ENCODE peak calls at places on chromosome 15, in five cellular contexts. X is MCF 10A, Y is Calu3, V is pancreas, W is stomach. A is an unnamed sample.

GRCh38 chr15:100721758-100722550 is 119.6 kb downstream of the ASB7 start:
- DNase-seq in V (peak), Y (peak), W (peak), X (peak), A (peak)

GRCh38 chr15:74528876-74529275 is 12.1 kb upstream of the ARID3B start:
- DNase-seq in V (no peak), X (no peak), Y (no peak), W (no peak), A (no peak)

GRCh38 chr15:85312925-85313324 is 67.5 kb upstream of the AKAP13 start:
- DNase-seq in Y (no peak), V (no peak), W (no peak), X (peak), A (peak)

GRCh38 chr15:78100886-78101285 is 8.5 kb downstream of the SH2D7 start:
- DNase-seq in X (no peak), V (no peak), W (no peak), Y (no peak), A (no peak)

GRCh38 chr15:67902579-67902979 is 62.7 kb upstream of the RNU6-1 start:
- DNase-seq in Y (peak), W (no peak), V (no peak), X (no peak), A (no peak)

GRCh38 chr15:36666228-36666627 is 86.8 kb downstream of the CDIN1 start:
- DNase-seq in Y (no peak), V (no peak), X (no peak), W (no peak), A (no peak)

GRCh38 chr15:45548753-45549520 is 26.4 kb upstream of the SLC30A4 start:
- DNase-seq in W (no peak), V (no peak), Y (no peak), X (no peak), A (peak)

GRCh38 chr15:88179562-88179961 is 77.0 kb downstream of the NTRK3 start:
- DNase-seq in X (no peak), Y (no peak), W (no peak), V (no peak), A (no peak)

GRCh38 chr15:90904746-90905145 is 1.6 kb downstream of the MAN2A2 start:
- DNase-seq in X (no peak), W (no peak), V (no peak), Y (no peak), A (no peak)

GRCh38 chr15:90765966-90766365 is 48.8 kb downstream of the BLM start:
- DNase-seq in W (no peak), V (no peak), Y (no peak), X (no peak), A (no peak)

GRCh38 chr15:67024322-67024997 is 40.9 kb upstream of the SMAD3 start:
- DNase-seq in W (peak), V (peak), Y (peak), X (peak), A (peak)

GRCh38 chr15:35738370-35738769 is 192.4 kb upstream of the DPH6 start:
- DNase-seq in X (peak), V (no peak), W (no peak), Y (peak), A (peak)

GRCh38 chr15:27956285-27956684 is 142.8 kb downstream of the OCA2 start:
- DNase-seq in Y (no peak), V (no peak), W (no peak), X (no peak), A (no peak)

GRCh38 chr15:90680371-90680935 is 36.7 kb upstream of the BLM start:
- DNase-seq in Y (no peak), X (peak), V (no peak), W (no peak), A (peak)

GRCh38 chr15:53625260-53625659 is 134.2 kb downstream of the WDR72 start:
- DNase-seq in W (no peak), Y (no peak), V (no peak), X (no peak), A (no peak)

GRCh38 chr15:27134481-27134880 is 163.5 kb downstream of the GABRG3 start:
- DNase-seq in X (no peak), W (no peak), Y (no peak), V (no peak), A (no peak)

GRCh38 chr15:72113347-72114031 is 4.5 kb downstream of the MYO9A start:
- DNase-seq in W (no peak), V (no peak), X (no peak), Y (no peak), A (no peak)

GRCh38 chr15:72117448-72117697 is 577 bp downstream of the MYO9A start:
- DNase-seq in V (no peak), X (peak), W (peak), Y (peak), A (peak)

GRCh38 chr15:72116680-72117447 is 1.1 kb downstream of the MYO9A start:
- DNase-seq in Y (peak), W (no peak), X (peak), V (peak), A (peak)

GRCh38 chr15:72118400-72118978 is at the start of gene SENP8:
- DNase-seq in W (no peak), Y (no peak), X (no peak), V (no peak), A (no peak)

DNA sequence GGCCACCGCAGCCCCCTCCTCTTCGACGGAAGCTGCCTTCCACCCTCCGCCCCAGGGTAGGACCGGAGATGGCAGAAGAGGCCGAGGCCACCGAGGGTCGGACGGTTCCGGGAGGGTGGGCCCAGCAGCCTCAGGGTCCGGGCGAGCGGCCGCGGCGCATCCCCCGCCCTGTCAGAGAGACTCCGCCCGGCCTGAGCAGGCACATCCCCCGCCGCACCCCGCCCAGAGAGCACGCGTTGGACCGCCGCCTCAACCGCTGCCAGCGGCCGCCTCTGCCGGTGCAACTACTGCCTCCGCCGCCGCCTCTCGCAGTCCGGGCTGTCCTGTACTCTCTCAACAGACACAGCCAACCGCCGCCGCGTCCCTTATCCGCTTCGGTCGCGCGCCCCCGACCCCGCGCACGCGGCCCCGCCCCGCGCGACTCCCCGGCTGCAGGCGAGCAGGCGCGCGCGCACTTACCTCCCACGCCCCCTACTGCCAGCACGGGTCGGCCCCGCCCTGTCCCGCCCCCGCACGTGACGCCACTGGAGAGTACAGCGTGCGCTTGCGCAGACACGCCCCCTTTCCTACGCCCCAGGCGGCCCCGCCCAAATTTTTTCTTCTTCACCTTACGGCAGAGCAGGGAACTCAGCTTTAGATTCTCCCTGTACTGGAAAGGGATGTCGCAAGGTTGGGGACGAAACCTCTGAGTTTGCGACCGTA is at the start of gene MYO9A:
- DNase-seq in W (peak), V (peak), Y (peak), X (peak), A (peak)
- TF ChIP-seq CTCF in W (no peak), V (no peak), Y (no peak), X (no peak), A (no peak)

DNA sequence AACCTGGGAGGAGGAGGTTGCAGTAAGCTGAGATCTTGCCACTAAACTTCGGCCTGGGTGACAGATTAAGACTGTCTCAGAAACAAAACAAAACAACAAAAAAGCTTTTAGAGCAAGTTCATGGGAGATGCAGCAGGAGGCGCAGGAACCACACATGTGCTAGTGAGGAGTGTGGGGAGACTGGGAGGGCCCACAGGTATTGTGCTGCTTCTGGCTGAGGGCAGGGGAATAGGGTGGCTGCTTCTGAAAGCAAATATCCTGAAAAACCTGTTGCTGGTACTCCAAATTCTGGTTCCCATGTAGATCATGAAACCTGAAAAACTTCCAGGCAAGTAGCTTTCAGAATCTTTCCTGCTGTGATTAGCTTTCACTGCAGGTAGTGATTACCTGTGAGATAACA is 22.1 kb downstream of the TYRO3 start:
- DNase-seq in V (no peak), Y (peak), W (no peak), X (no peak), A (no peak)
- TF ChIP-seq CTCF in V (no peak), Y (no peak), W (no peak), X (no peak), A (peak)

GRCh38 chr15:96746621-96747155 is 416.2 kb downstream of the NR2F2 start:
- DNase-seq in X (no peak), Y (no peak), W (no peak), V (no peak), A (no peak)

DNA sequence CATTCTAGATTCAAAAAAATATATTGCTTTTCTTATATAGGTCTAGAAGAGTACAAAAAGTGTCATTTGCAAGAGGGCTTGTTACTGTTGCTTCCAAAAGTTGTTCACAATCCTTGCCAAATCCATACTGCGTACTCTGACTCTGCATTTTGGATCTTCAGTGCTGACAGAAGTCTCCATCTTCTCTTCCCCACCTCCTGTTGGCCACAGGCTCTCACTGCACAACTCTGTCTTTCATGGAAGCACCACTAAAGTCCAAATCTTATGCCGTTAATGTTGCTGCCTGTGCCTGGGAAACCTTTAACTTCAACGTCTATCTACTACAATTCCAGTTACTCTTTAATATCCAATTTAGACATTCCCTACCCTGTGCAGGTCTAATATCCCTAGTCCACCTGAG is 419.9 kb downstream of the NR2F2 start:
- DNase-seq in W (no peak), V (no peak), Y (no peak), X (no peak), A (no peak)
- TF ChIP-seq CTCF in W (no peak), V (no peak), Y (no peak), X (no peak), A (no peak)

DNA sequence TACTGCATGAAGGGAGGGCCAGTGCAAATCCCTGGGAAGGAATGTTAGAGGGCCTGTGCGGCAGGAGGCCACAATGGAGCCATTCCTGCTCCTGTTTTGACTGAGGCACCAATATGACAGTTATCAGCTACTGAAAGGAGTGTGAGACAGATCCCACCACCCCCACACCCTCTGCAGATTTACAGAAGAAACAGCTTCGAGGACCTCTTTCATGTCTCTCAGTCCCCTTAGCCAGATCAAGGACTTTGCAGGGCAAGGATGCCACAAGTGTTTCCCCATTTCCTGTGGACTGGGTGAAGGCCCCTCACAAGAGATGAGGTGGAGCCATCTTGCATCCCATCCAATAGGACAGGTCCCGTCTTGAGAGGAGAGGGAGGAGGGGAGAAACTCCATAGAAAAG is 48.5 kb upstream of the RASGRP1 start:
- DNase-seq in V (no peak), Y (no peak), W (no peak), X (no peak), A (no peak)
- TF ChIP-seq CTCF in V (no peak), Y (no peak), W (no peak), X (no peak), A (no peak)

GRCh38 chr15:50144342-50145120 is 25.5 kb upstream of the ATP8B4 start:
- DNase-seq in Y (no peak), V (no peak), X (no peak), W (no peak), A (no peak)

GRCh38 chr15:50143255-50143860 is 24.3 kb upstream of the ATP8B4 start:
- DNase-seq in W (no peak), X (no peak), V (no peak), Y (no peak), A (no peak)

GRCh38 chr15:50146661-50147060 is 27.6 kb upstream of the ATP8B4 start:
- DNase-seq in X (no peak), W (no peak), Y (no peak), V (no peak), A (no peak)

GRCh38 chr15:50148362-50148963 is 29.4 kb upstream of the ATP8B4 start:
- DNase-seq in Y (peak), X (peak), V (no peak), W (no peak), A (peak)

DNA sequence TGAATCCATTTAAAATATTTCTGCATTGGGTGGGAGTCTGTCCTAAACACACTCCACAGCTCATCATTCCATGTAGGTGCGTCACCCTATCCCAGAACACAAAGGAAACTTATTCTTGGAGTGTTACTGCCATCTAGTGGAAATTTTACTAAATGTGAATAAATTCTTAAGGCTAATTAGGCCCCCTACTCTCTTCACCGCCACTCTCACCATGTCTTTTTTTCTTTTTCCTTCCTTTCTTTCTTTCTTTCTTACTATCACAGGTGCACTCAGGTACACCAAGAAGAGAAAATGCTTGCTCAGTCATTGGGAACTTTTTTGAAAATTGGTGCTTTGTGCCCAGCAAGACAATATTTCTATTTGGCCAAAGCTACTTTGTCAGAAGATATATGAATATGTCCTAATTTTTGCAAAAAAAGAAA is 26.4 kb upstream of the ATP8B4 start:
- DNase-seq in W (no peak), V (no peak), Y (peak), X (peak), A (peak)
- TF ChIP-seq CTCF in W (no peak), V (peak), Y (peak), X (peak), A (peak)